ENCODE peak calls at places on chromosome 18, in seven cellular contexts. T, P, L, M, W, I and K are unnamed samples.

GRCh38 chr18:7255643-7256042 is 24.8 kb downstream of the LRRC30 start:
- DNase-seq in T (no peak), P (no peak), L (no peak), M (no peak), W (no peak), I (no peak), K (no peak)

GRCh38 chr18:497688-498087 is 2.8 kb downstream of the COLEC12 start:
- DNase-seq in T (no peak), P (no peak), L (no peak), M (no peak), W (no peak), I (no peak), K (no peak)

GRCh38 chr18:50405582-50406271 is 30.9 kb downstream of the SKA1 start:
- DNase-seq in T (no peak), P (no peak), L (no peak), M (no peak), W (peak; percentile 45), I (no peak), K (no peak)

GRCh38 chr18:69936191-69936558 is 11.5 kb downstream of the CD226 start:
- DNase-seq in T (no peak), P (no peak), L (no peak), M (no peak), W (no peak), I (no peak), K (no peak)

GRCh38 chr18:35131387-35132283 is 90.4 kb downstream of the MAPRE2 start:
- DNase-seq in T (no peak), P (no peak), L (no peak), M (no peak), W (no peak), I (no peak), K (no peak)

GRCh38 chr18:40685241-40685640 is 1269.8 kb upstream of the PIK3C3 start:
- DNase-seq in T (no peak), P (no peak), L (no peak), M (no peak), W (no peak), I (no peak), K (peak; percentile 31)

GRCh38 chr18:1311376-1311775 is 406.7 kb downstream of the ADCYAP1 start:
- DNase-seq in T (no peak), P (no peak), L (no peak), M (no peak), W (no peak), I (no peak), K (no peak)

GRCh38 chr18:27413495-27414401 is 228.6 kb upstream of the CHST9 start:
- DNase-seq in T (no peak), P (no peak), L (no peak), M (no peak), W (no peak), I (no peak), K (peak; percentile 86)

GRCh38 chr18:75205760-75206109 is 3.2 kb downstream of the PTGR3 start:
- DNase-seq in T (no peak), P (no peak), L (no peak), M (no peak), W (no peak), I (no peak), K (no peak)

GRCh38 chr18:75208055-75208835 is 694 bp downstream of the PTGR3 start:
- DNase-seq in T (peak; percentile 83), P (peak; percentile 72), L (peak; percentile 74), M (no peak), W (peak; percentile 60), I (peak; percentile 18), K (peak; percentile 33)

GRCh38 chr18:75206637-75207297 is 2.2 kb downstream of the PTGR3 start:
- DNase-seq in T (peak; percentile 59), P (no peak), L (no peak), M (no peak), W (no peak), I (no peak), K (no peak)

GRCh38 chr18:75208836-75209128 is 157 bp downstream of the PTGR3 start:
- DNase-seq in T (peak; percentile 86), P (no peak), L (peak; percentile 78), M (no peak), W (no peak), I (no peak), K (no peak)

GRCh38 chr18:75207298-75208054 is 1.5 kb downstream of the PTGR3 start:
- DNase-seq in T (no peak), P (no peak), L (no peak), M (no peak), W (no peak), I (peak; percentile 44), K (peak; percentile 22)
- H3K27me3 ChIP-seq in T (no peaks in the 10 kb centered on the region), P (no peaks in the 10 kb centered on the region), L (no peaks in the 10 kb centered on the region), M (peaks cover 87% of the 10 kb centered on the region), W (no peaks in the 10 kb centered on the region), I (no peaks in the 10 kb centered on the region), K (no peaks in the 10 kb centered on the region)

GRCh38 chr18:56173542-56174220 is 464.7 kb downstream of the TXNL1 start:
- DNase-seq in T (no peak), P (no peak), L (no peak), M (no peak), W (no peak), I (no peak), K (no peak)
- H3K4me3 ChIP-seq in T (no peak overlapping the region), P (no peak overlapping the region), L (no peak overlapping the region), M (no peak overlapping the region), W (no peak overlapping the region), I (no peak overlapping the region), K (no peak overlapping the region)

GRCh38 chr18:76479351-76480238 is 15.4 kb downstream of the ZNF516 start:
- DNase-seq in T (no peak), P (peak; percentile 54), L (no peak), M (no peak), W (no peak), I (no peak), K (no peak)

GRCh38 chr18:76476665-76477561 is 18.1 kb downstream of the ZNF516 start:
- DNase-seq in T (no peak), P (no peak), L (no peak), M (no peak), W (no peak), I (peak; percentile 88), K (peak; percentile 84)

GRCh38 chr18:76474824-76475223 is 20.2 kb downstream of the ZNF516 start:
- DNase-seq in T (no peak), P (no peak), L (no peak), M (no peak), W (no peak), I (no peak), K (no peak)

GRCh38 chr18:76472811-76473210 is 22.2 kb downstream of the ZNF516 start:
- DNase-seq in T (no peak), P (no peak), L (no peak), M (no peak), W (no peak), I (no peak), K (no peak)

DNA sequence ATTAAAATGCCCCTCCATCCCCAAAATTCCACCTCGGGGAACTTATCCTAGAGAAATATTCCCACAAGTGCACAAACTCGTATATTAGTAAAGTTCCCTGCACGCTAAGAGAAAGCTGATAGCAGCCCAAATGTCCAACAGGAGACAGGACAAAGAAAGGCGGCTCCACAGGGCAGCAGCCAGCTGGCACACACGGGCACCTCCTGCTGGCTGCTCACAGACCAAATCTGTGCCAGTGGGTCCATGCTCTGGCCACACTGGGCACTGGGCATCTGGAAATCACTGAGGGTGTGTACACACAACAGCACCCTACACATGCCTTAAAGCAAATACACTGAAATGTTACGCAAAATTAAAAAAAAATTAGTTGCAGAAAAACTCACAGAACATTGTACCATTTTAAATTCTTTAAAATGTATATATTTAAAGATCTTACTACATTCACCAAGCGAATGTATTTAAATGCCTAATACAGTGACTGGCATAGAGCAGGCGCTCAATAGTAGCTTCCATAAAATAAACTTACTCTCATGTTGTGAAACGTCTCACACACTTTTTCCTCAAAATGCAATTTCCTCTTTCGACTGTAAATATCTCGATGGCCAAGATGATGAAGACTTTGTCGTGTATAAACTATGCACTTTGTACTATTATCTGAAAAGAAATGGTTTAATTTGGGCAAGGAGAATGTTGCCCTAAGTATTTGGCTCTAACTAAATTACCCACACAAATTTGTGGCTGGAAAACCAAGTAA is 19.4 kb downstream of the ZNF516 start:
- DNase-seq in T (no peak), P (no peak), L (no peak), M (no peak), W (no peak), I (no peak), K (no peak)
- TF ChIP-seq CTCF in T (no peak), P (peak; percentile 14), L (no peak), M (peak; percentile 7), W (no peak), I (no peak), K (no peak)

GRCh38 chr18:59696311-59697235 is 650 bp downstream of the CCBE1 start:
- DNase-seq in T (peak; percentile 66), P (no peak), L (peak; percentile 50), M (no peak), W (no peak), I (no peak), K (peak; percentile 43)
- H3K27me3 ChIP-seq in T (peaks cover 36% of the 10 kb centered on the region), P (peaks cover 40% of the 10 kb centered on the region), L (no peaks in the 10 kb centered on the region), M (peaks cover 32% of the 10 kb centered on the region), W (no peaks in the 10 kb centered on the region), I (peaks cover 3% of the 10 kb centered on the region), K (no peaks in the 10 kb centered on the region)